ENCODE peak calls at places on chromosome 21, in ten cellular contexts. Z, O, J, Y, V, I, K, W, E and B are unnamed samples.

GRCh38 chr21:31395268-31395667 is 51.2 kb upstream of the TIAM1 start:
- DNase-seq in I (no peak), J (no peak), W (no peak), V (no peak), Y (no peak), Z (no peak), O (no peak), K (no peak), E (no peak), B (no peak)

GRCh38 chr21:39094847-39095525 is 88.3 kb downstream of the PSMG1 start:
- DNase-seq in O (no peak), V (no peak), Z (no peak), Y (no peak), W (no peak), J (peak; percentile 95), I (no peak), E (no peak), K (no peak), B (no peak)

GRCh38 chr21:21003701-21004100 is 5.5 kb downstream of the NCAM2 start:
- DNase-seq in Y (no peak), I (no peak), Z (no peak), W (no peak), O (no peak), E (no peak), J (peak; percentile 23), V (no peak), K (peak; percentile 42), B (no peak)

GRCh38 chr21:39385299-39386145 is 36.6 kb upstream of the HMGN1 start:
- DNase-seq in V (peak; percentile 80), J (peak; percentile 77), E (peak; percentile 85), I (no peak), W (peak; percentile 92), Z (peak; percentile 96), K (no peak), Y (peak; percentile 88), O (peak; percentile 83), B (peak; percentile 90)

GRCh38 chr21:17613242-17613676 is 558 bp upstream of the BTG3 start:
- DNase-seq in V (peak; percentile 77), O (peak; percentile 37), Y (peak; percentile 53), K (no peak), I (peak; percentile 70), W (peak; percentile 89), Z (peak; percentile 30), J (peak; percentile 21), E (peak; percentile 23), B (peak; percentile 41)

GRCh38 chr21:17651526-17651925 is 38.8 kb upstream of the BTG3 start:
- DNase-seq in V (no peak), O (no peak), K (no peak), W (no peak), Z (no peak), J (no peak), Y (no peak), I (no peak), E (no peak), B (no peak)

GRCh38 chr21:35039595-35040291 is 9.4 kb downstream of the RUNX1 start:
- DNase-seq in I (no peak), O (no peak), W (no peak), Y (no peak), E (no peak), K (no peak), J (no peak), Z (no peak), V (no peak), B (no peak)

GRCh38 chr21:35398366-35398982 is 349.4 kb upstream of the RUNX1 start:
- DNase-seq in Y (no peak), W (no peak), Z (no peak), E (no peak), I (no peak), O (no peak), K (no peak), V (peak; percentile 37), J (peak; percentile 41), B (no peak)

GRCh38 chr21:40054403-40054802 is 187.2 kb downstream of the PCP4 start:
- DNase-seq in Z (peak; percentile 78), W (peak; percentile 90), K (peak; percentile 63), Y (no peak), O (no peak), V (peak; percentile 99), J (peak; percentile 36), I (peak; percentile 60), E (no peak), B (peak; percentile 75)

GRCh38 chr21:39601194-39601940 is 11.4 kb upstream of the B3GALT5 start:
- DNase-seq in V (no peak), Y (no peak), J (peak; percentile 50), E (no peak), O (no peak), I (no peak), K (no peak), Z (no peak), W (no peak), B (no peak)

GRCh38 chr21:20997308-20997632 is 939 bp upstream of the NCAM2 start:
- DNase-seq in O (no peak), Z (peak; percentile 8), K (no peak), W (no peak), V (peak; percentile 6), Y (no peak), J (no peak), E (peak; percentile 21), I (no peak), B (no peak)

GRCh38 chr21:20419780-20420179 is 578.4 kb upstream of the NCAM2 start:
- DNase-seq in O (no peak), J (no peak), E (no peak), K (no peak), Y (no peak), V (no peak), Z (no peak), W (no peak), I (no peak), B (no peak)

GRCh38 chr21:40685121-40685630 is 161.8 kb downstream of the DSCAM start:
- DNase-seq in J (no peak), Y (no peak), K (no peak), I (no peak), V (no peak), O (no peak), W (no peak), E (no peak), Z (no peak), B (no peak)

GRCh38 chr21:35528109-35529042 is 479.3 kb upstream of the RUNX1 start:
- DNase-seq in W (peak; percentile 62), O (peak; percentile 27), J (no peak), Z (no peak), E (peak; percentile 17), Y (peak; percentile 30), K (no peak), V (peak; percentile 53), I (no peak), B (peak; percentile 19)

GRCh38 chr21:39456665-39457064 is 4.9 kb downstream of the SH3BGR start:
- DNase-seq in W (no peak), O (no peak), E (no peak), J (no peak), Z (no peak), V (no peak), I (no peak), K (no peak), Y (no peak), B (no peak)

DNA sequence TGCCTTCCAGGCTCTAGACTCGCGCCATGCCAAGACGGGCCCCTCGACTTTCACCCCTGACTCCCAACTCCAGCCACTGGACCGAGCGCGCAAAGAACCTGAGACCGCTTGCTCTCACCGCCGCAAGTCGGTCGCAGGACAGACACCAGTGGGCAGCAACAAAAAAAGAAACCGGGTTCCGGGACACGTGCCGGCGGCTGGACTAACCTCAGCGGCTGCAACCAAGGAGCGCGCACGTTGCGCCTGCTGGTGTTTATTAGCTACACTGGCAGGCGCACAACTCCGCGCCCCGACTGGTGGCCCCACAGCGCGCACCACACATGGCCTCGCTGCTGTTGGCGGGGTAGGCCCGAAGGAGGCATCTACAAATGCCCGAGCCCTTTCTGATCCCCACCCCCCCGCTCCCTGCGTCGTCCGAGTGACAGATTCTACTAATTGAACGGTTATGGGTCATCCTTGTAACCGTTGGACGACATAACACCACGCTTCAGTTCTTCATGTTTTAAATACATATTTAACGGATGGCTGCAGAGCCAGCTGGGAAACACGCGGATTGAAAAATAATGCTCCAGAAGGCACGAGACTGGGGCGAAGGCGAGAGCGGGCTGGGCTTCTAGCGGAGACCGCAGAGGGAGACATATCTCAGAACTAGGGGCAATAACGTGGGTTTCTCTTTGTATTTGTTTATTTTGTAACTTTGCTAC is 2.0 kb upstream of the OLIG2 start:
- DNase-seq in W (no peak), V (no peak), J (no peak), K (no peak), I (no peak), E (no peak), Z (no peak), Y (no peak), O (no peak), B (no peak)
- H3K4me3 ChIP-seq in W (no peak overlapping the region), V (no peak overlapping the region), J (no peak overlapping the region), K (no peak overlapping the region), I (no peak overlapping the region), E (no peak overlapping the region), Z (no peak overlapping the region), Y (no peak overlapping the region), O (peak overlapping the region; percentile 46), B (no peak overlapping the region)

GRCh38 chr21:36908260-36908908 is 58.1 kb downstream of the HLCS start:
- DNase-seq in Z (no peak), K (no peak), E (no peak), V (no peak), W (no peak), J (peak; percentile 27), Y (no peak), I (no peak), O (no peak), B (no peak)
- TF ChIP-seq CTCF in Z (no peak), K (no peak), E (no peak), V (no peak), W (no peak), J (peak; percentile 11), Y (no peak), I (no peak), O (no peak), B (no peak)

GRCh38 chr21:45963225-45963555 is 18.4 kb upstream of the COL6A1 start:
- DNase-seq in Y (no peak), O (no peak), Z (no peak), W (no peak), E (no peak), V (no peak), I (no peak), K (no peak), J (peak; percentile 23), B (no peak)
- H3K9me3 ChIP-seq in Y (no peaks in the 10 kb centered on the region), O (no peaks in the 10 kb centered on the region), Z (no peaks in the 10 kb centered on the region), W (no peaks in the 10 kb centered on the region), E (peaks cover 7% of the 10 kb centered on the region), V (no peaks in the 10 kb centered on the region), I (no peaks in the 10 kb centered on the region), K (no peaks in the 10 kb centered on the region), J (no peaks in the 10 kb centered on the region), B (no peaks in the 10 kb centered on the region)

DNA sequence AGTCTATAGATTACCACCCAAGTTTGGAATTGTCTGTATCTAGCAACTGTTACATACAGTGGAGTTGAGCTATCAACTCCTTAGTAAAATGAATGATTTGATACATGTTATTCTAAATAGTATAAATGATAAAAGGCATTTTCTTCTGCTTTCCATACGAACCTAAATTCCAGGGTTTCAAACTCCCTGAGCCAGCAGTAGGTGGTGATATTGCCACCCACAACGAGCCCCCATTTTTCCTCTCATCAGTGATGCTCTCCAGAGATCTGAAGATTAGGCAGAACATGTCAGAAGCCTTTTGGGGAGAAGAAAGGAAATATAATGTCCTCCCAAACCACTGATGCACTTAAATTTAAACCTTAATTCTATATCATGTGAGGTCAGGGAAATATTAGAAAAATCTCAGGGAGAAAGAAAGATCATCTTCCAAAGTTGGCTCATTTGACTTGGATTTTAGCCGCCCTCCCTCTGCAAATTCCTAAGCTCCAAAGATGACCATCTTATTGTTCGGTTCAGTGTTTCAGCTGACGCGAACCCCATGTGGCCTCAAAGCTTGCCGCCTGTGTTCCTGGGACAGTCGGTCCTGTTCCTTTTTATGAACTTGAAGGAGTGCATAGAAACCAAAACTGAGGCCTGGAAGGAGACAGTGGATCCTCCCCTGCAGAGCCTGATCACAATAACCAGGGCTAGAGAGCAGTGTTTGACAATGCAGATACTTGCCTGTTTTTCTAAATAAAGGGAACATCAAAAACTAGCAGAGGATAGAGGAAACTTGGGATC is 2.3 kb downstream of the EVA1C start:
- DNase-seq in I (no peak), E (no peak), O (no peak), J (peak; percentile 52), V (no peak), Y (no peak), Z (no peak), K (no peak), W (no peak), B (no peak)
- H3K4me3 ChIP-seq in I (peak overlapping the region; percentile 2), E (no peak overlapping the region), O (peak overlapping the region; percentile 86), J (no peak overlapping the region), V (no peak overlapping the region), Y (no peak overlapping the region), Z (peak overlapping the region; percentile 79), K (no peak overlapping the region), W (peak overlapping the region; percentile 80), B (no peak overlapping the region)